ENCODE peak calls at places on chromosome 7, in nine cellular contexts. U is sigmoid colon, S is NB4, V is IMR-90, P is tibial nerve, L is right lobe of liver, K is suprapubic skin, M is ovary, J is body of pancreas. W is an unnamed sample.

GRCh38 chr7:44914992-44915607 is 29.8 kb upstream of the PURB start:
- DNase-seq in J (peak), S (no peak), V (no peak), K (no peak), M (no peak), U (no peak), P (no peak), L (no peak), W (no peak)

GRCh38 chr7:101866328-101866727 is 48.9 kb downstream of the CUX1 start:
- DNase-seq in L (no peak), M (no peak), J (no peak), P (no peak), U (no peak), V (no peak), K (no peak), S (no peak), W (no peak)

GRCh38 chr7:79308176-79308575 is 145.3 kb downstream of the MAGI2 start:
- DNase-seq in J (no peak), K (no peak), S (no peak), P (peak), V (no peak), L (peak), U (no peak), M (no peak), W (no peak)

GRCh38 chr7:130397472-130397871 is 17.2 kb downstream of the CPA1 start:
- DNase-seq in L (no peak), U (no peak), V (no peak), M (no peak), P (no peak), K (no peak), S (no peak), J (no peak), W (no peak)

GRCh38 chr7:112067609-112068540 is 138.3 kb downstream of the DOCK4 start:
- DNase-seq in V (no peak), M (no peak), P (no peak), U (no peak), L (no peak), S (no peak), J (peak), K (no peak), W (no peak)

GRCh38 chr7:117157121-117157870 is 165.6 kb downstream of the WNT2 start:
- DNase-seq in L (peak), S (no peak), U (no peak), V (peak), K (no peak), M (peak), J (peak), P (peak), W (no peak)

GRCh38 chr7:46468753-46469356 is 547.8 kb upstream of the IGFBP3 start:
- DNase-seq in U (no peak), V (peak), L (no peak), J (no peak), M (no peak), K (no peak), S (peak), P (no peak), W (no peak)

GRCh38 chr7:37354661-37355131 is 94.0 kb downstream of the ELMO1 start:
- DNase-seq in K (peak), S (peak), V (no peak), P (peak), J (peak), M (peak), L (peak), U (peak), W (peak)

GRCh38 chr7:93728292-93728691 is 153.8 kb upstream of the CALCR start:
- DNase-seq in L (no peak), M (no peak), J (no peak), K (no peak), U (no peak), V (no peak), S (no peak), P (no peak), W (no peak)

GRCh38 chr7:48755061-48755555 is 169.2 kb upstream of the CDC14C start:
- DNase-seq in K (no peak), J (no peak), M (no peak), L (no peak), U (no peak), S (no peak), P (no peak), V (no peak), W (no peak)

GRCh38 chr7:73644887-73645286 is 20.6 kb upstream of the MLXIPL start:
- DNase-seq in P (no peak), S (no peak), J (no peak), V (no peak), U (no peak), M (no peak), L (no peak), K (no peak), W (no peak)

GRCh38 chr7:139602143-139602722 is 78.7 kb downstream of the CLEC2L start:
- DNase-seq in P (no peak), M (no peak), J (no peak), U (no peak), K (no peak), V (peak), S (peak), L (no peak), W (no peak)

GRCh38 chr7:148296994-148297644 is 293.4 kb upstream of the C7orf33 start:
- DNase-seq in S (peak), U (no peak), K (no peak), M (no peak), L (no peak), V (no peak), J (no peak), P (no peak), W (no peak)

GRCh38 chr7:801940-802364 is 30.3 kb upstream of the SUN1 start:
- DNase-seq in U (peak), L (no peak), S (no peak), J (peak), K (no peak), M (peak), V (no peak), P (peak), W (peak)

GRCh38 chr7:57651006-57651405 is 201.0 kb downstream of the ZNF716 start:
- DNase-seq in P (no peak), K (no peak), V (no peak), M (no peak), L (no peak), S (no peak), J (no peak), U (no peak), W (no peak)

GRCh38 chr7:102890292-102890970 is 22.4 kb upstream of the LRRC17 start:
- DNase-seq in K (no peak), L (no peak), S (peak), U (no peak), P (no peak), J (no peak), M (no peak), V (peak), W (no peak)

GRCh38 chr7:35374858-35375257 is 121.0 kb upstream of the TBX20 start:
- DNase-seq in U (no peak), L (no peak), M (no peak), J (no peak), K (no peak), P (no peak), V (no peak), S (no peak), W (no peak)

GRCh38 chr7:122686360-122686878 is 12.5 kb downstream of the RNF133 start:
- DNase-seq in S (no peak), K (no peak), L (no peak), U (no peak), J (no peak), V (no peak), P (no peak), M (no peak), W (no peak)

GRCh38 chr7:18230271-18230670 is 202.6 kb upstream of the PRPS1L1 start:
- DNase-seq in P (no peak), J (no peak), S (no peak), M (no peak), U (no peak), L (no peak), K (no peak), V (no peak), W (no peak)

GRCh38 chr7:20624666-20625385 is 9.4 kb downstream of the ABCB5 start:
- DNase-seq in M (no peak), P (no peak), U (no peak), J (no peak), S (no peak), V (no peak), L (no peak), K (no peak), W (no peak)

GRCh38 chr7:156790264-156790663 is 102.7 kb downstream of the LMBR1 start:
- DNase-seq in V (no peak), K (no peak), S (no peak), U (no peak), J (no peak), M (no peak), L (no peak), P (no peak), W (no peak)

GRCh38 chr7:83306487-83306886 is 143.8 kb upstream of the PCLO start:
- DNase-seq in U (no peak), M (no peak), L (no peak), S (peak), V (no peak), J (no peak), P (no peak), K (no peak), W (no peak)

GRCh38 chr7:135562720-135563119 is 5.0 kb downstream of the NUP205 start:
- DNase-seq in V (no peak), U (no peak), S (no peak), M (no peak), J (no peak), L (no peak), P (no peak), K (no peak), W (no peak)

GRCh38 chr7:11830582-11831382 is 1.2 kb downstream of the THSD7A start:
- DNase-seq in V (peak), K (no peak), L (no peak), P (no peak), M (no peak), J (no peak), U (no peak), S (peak), W (no peak)

GRCh38 chr7:137986252-137987010 is 15.5 kb downstream of the CREB3L2 start:
- DNase-seq in V (peak), L (no peak), P (peak), M (peak), K (no peak), J (no peak), S (no peak), U (peak), W (no peak)

GRCh38 chr7:140537750-140538482 is 58.6 kb upstream of the MKRN1 start:
- DNase-seq in J (no peak), K (no peak), L (no peak), P (no peak), S (no peak), V (no peak), M (no peak), U (no peak), W (no peak)

GRCh38 chr7:16299853-16300252 is 121.5 kb downstream of the CRPPA start:
- DNase-seq in V (peak), S (no peak), M (no peak), L (no peak), J (no peak), U (no peak), P (no peak), K (no peak), W (no peak)

DNA sequence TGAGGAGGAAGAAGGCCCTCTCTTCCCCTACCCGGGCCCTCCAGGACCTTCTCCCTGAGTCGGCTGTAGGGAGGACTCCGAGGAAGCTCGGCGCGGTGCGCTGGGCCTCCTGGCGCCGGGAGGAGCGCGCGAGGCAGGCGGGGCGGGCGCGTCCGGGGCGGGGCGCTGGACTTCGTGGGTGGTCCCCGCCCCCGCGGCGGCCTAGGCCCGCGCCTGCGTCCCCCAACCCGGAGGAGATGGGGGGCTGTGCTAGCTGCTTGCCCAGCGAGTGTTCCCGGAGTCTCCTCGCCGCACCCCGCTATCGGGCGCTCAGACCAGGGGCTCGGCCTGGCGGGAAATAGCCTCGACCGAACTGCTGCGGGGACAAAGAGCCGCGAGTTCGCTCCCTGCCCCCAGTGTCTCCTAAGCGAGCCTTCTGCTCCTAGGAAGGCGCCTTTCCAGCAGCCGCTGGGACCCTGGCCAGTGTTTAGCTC is 19.2 kb upstream of the SMO start:
- DNase-seq in U (peak), P (peak), J (no peak), V (no peak), S (peak), K (no peak), M (peak), L (peak), W (peak)
- H3K4me3 ChIP-seq in U (peak), P (peak), J (peak), V (peak), S (no peak), K (peak), M (peak), L (peak), W (peak)

DNA sequence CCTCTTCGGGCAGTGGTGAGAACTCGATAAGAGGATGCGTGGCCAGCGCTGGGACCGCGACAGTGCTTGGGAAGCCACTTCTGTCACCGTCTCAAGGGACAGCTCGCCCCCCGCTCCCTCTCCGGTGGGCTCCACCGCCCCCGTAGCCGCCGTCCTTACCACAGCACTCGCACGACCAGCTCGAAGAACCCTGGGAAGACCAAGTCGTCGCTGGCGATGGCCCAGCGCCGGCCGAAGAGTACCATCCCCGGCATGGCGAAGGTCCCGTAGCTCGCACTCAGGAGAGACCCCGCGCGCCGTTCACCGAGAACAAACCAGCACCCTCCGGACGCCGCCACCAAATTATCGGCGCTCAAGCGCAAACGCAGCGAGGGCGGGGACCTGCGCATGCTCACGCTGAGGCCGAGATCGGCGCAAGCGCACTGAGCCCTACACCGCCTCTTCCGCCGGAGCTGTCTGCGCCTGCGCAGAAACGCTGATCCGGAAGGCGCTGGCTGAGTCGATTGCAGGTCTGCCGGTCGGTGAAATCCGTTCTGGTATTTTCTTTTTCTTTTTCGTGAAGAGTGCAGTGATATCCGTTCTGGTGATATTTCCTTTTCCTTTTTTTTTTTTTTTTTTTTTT is at the start of gene DAGLB:
- DNase-seq in S (peak), L (peak), P (peak), U (peak), J (peak), K (peak), V (peak), M (peak), W (peak)
- TF ChIP-seq POLR2A in S (peak), L (peak), P (peak), U (peak), J (peak), K (peak), V (peak), M (peak), W (no peak)

GRCh38 chr7:133052357-133052756 is 29.5 kb downstream of the CHCHD3 start:
- DNase-seq in L (no peak), V (no peak), U (no peak), K (no peak), M (no peak), S (no peak), J (no peak), P (no peak), W (no peak)

GRCh38 chr7:133054167-133054840 is 27.6 kb downstream of the CHCHD3 start:
- DNase-seq in J (no peak), M (no peak), S (peak), V (peak), P (no peak), K (no peak), L (no peak), U (no peak), W (no peak)

GRCh38 chr7:133052826-133053225 is 29.1 kb downstream of the CHCHD3 start:
- DNase-seq in M (no peak), V (no peak), P (no peak), J (no peak), K (no peak), U (no peak), L (no peak), S (no peak), W (no peak)

GRCh38 chr7:133051719-133052118 is 30.2 kb downstream of the CHCHD3 start:
- DNase-seq in P (no peak), S (no peak), K (no peak), V (no peak), J (no peak), U (no peak), M (no peak), L (no peak), W (no peak)

DNA sequence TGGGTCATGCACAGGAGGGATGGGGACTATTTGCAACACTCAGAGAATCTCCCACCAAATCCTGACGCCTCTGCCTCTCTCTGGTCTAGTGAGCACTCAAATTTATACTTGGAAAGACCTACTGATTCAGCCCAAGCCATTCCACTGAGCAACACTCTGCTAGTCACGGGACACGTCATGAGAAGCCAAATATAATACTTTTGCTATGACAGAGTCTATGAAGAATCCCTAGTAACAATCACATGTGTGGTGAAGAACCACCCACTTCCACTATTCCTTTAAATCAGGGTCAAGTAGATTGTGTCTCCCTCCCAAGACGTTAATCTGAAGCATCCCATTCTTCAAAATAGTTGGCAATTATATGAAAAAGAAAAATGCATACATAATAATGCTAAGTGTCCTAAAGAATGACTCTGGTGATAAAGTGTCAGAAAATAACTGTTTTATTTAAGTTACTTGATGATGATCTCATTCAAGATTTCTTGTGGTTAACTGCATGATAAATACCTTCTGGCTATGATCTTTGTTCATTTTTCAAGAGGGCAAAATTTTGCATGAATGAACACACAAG is 28.5 kb downstream of the CHCHD3 start:
- DNase-seq in M (peak), J (peak), P (peak), K (no peak), L (no peak), U (peak), S (no peak), V (peak), W (peak)
- H3K4me3 ChIP-seq in M (no peak), J (no peak), P (no peak), K (no peak), L (no peak), U (no peak), S (no peak), V (no peak), W (no peak)

GRCh38 chr7:66279912-66280311 is 74.8 kb downstream of the TPST1 start:
- DNase-seq in M (no peak), P (no peak), J (no peak), V (no peak), L (no peak), S (no peak), K (no peak), U (no peak), W (no peak)

GRCh38 chr7:66277492-66277891 is 72.4 kb downstream of the TPST1 start:
- DNase-seq in P (no peak), K (no peak), V (peak), L (no peak), U (no peak), S (no peak), M (no peak), J (no peak), W (no peak)

GRCh38 chr7:66281678-66282593 is 76.8 kb downstream of the TPST1 start:
- DNase-seq in P (no peak), U (peak), J (peak), M (peak), V (peak), K (no peak), L (no peak), S (peak), W (no peak)

GRCh38 chr7:66282594-66282935 is 77.4 kb downstream of the TPST1 start:
- DNase-seq in P (no peak), M (no peak), V (no peak), U (no peak), L (no peak), S (no peak), K (no peak), J (no peak), W (no peak)

DNA sequence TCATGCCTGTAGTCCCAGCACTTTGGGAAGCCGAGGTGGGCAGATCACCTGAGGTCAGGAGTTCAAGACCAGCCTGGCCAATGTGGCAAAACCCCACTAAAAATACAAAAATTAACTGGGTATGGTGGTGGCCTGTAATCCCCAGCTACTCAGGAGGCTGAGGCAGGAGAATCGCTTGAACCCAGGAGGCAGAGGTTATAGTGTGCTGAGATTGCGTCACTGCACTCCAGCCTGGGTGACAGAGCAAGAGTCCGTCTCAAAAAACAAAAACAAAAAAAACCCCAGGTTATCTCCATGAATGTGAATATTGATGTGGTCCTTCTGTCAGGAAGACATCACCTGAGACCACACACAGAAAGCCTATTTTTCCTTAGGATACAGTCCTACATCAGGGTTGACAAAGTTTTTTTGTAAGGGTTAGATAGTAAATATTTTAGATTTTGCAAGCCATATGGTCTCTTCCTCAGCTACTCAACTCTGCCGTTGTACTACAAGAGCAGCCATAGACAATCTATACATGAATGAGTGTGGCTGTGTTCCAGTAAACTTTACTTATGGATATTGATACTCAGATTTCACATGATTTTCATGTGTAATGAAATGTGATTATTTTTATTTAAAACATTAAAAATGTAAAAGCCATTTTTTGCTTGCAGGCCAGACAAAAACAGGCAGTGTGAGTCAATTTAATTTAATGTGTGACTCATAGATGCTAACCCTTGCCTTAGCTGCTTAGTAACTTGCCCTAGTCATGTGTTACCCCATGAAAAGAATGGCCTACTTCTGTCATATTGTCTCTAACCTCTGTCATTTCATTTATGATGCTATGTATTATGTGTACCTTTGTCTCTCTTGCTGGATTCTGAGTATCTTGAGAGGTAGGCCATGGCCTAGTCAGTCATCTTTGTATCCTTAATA is 78.1 kb downstream of the TPST1 start:
- DNase-seq in V (peak), J (no peak), U (no peak), P (no peak), S (peak), M (no peak), L (no peak), K (no peak), W (no peak)
- TF ChIP-seq POLR2A in V (no peak), J (no peak), U (no peak), P (no peak), S (no peak), M (no peak), L (no peak), K (no peak), W (no peak)